ENCODE peak calls at places on chromosome 10, in five cellular contexts. R is AML-193, Z is NCI-H1105 treated with DMSO at 0.1 percent for 48 hours, N is GM23338, I is substantia nigra. H is an unnamed sample.

GRCh38 chr10:107898392-107898791 is 733.9 kb upstream of the SORCS1 start:
- DNase-seq in N (no peak), Z (no peak), R (no peak), I (no peak), H (no peak)

GRCh38 chr10:93893646-93894515 is at the start of gene SLC35G1:
- DNase-seq in I (peak; percentile 23), N (peak; percentile 77), R (no peak), Z (peak; percentile 57), H (no peak)

GRCh38 chr10:79407811-79408795 is 37.3 kb downstream of the ZCCHC24 start:
- DNase-seq in R (no peak), I (no peak), Z (no peak), N (no peak), H (no peak)

GRCh38 chr10:96122824-96123223 is 7.3 kb upstream of the ZNF518A start:
- DNase-seq in R (no peak), N (no peak), I (no peak), Z (no peak), H (no peak)

GRCh38 chr10:60460058-60460457 is 70.4 kb upstream of the ANK3 start:
- DNase-seq in Z (no peak), N (no peak), R (no peak), I (no peak), H (no peak)

GRCh38 chr10:98482096-98482495 is 35.4 kb upstream of the HPS1 start:
- DNase-seq in R (no peak), N (no peak), Z (no peak), I (no peak), H (no peak)

GRCh38 chr10:7932301-7933036 is 114.2 kb downstream of the TAF3 start:
- DNase-seq in I (no peak), R (no peak), Z (no peak), N (no peak), H (no peak)

GRCh38 chr10:49608925-49609282 is 1.2 kb upstream of the SLC18A3 start:
- DNase-seq in Z (no peak), R (no peak), N (peak; percentile 61), I (no peak), H (no peak)

GRCh38 chr10:71569775-71570588 is 149.6 kb downstream of the C10orf105 start:
- DNase-seq in I (peak; percentile 7), R (peak; percentile 41), N (peak; percentile 90), Z (peak; percentile 26), H (no peak)

GRCh38 chr10:110777017-110777416 is 94.7 kb upstream of the PDCD4 start:
- DNase-seq in Z (no peak), R (no peak), N (no peak), I (no peak), H (no peak)

GRCh38 chr10:32211046-32211363 is 136.0 kb downstream of the EPC1 start:
- DNase-seq in N (no peak), I (no peak), R (no peak), Z (no peak), H (no peak)

GRCh38 chr10:131242007-131242406 is 69.5 kb downstream of the TCERG1L start:
- DNase-seq in Z (peak; percentile 57), I (no peak), N (peak; percentile 55), R (no peak), H (no peak)

GRCh38 chr10:8060010-8060703 is 5.7 kb downstream of the GATA3 start:
- DNase-seq in N (peak; percentile 45), R (peak; percentile 8), Z (no peak), I (no peak), H (no peak)

GRCh38 chr10:128326251-128326650 is 200.0 kb upstream of the MKI67 start:
- DNase-seq in R (no peak), Z (no peak), I (no peak), N (no peak), H (no peak)

GRCh38 chr10:86291616-86292340 is 74.8 kb downstream of the GRID1 start:
- DNase-seq in N (peak; percentile 62), Z (no peak), R (no peak), I (no peak), H (no peak)

GRCh38 chr10:18224626-18225445 is 84.6 kb downstream of the CACNB2 start:
- DNase-seq in I (no peak), N (peak; percentile 52), R (no peak), Z (no peak), H (no peak)

GRCh38 chr10:111748184-111748583 is 435.4 kb downstream of the GPAM start:
- DNase-seq in Z (no peak), N (no peak), I (no peak), R (no peak), H (no peak)

GRCh38 chr10:99329891-99330674 is 927 bp downstream of the CNNM1 start:
- DNase-seq in Z (peak; percentile 25), I (no peak), R (no peak), N (peak; percentile 59), H (no peak)

GRCh38 chr10:112000466-112000865 is 183.1 kb downstream of the GPAM start:
- DNase-seq in Z (no peak), R (no peak), N (no peak), I (no peak), H (no peak)

GRCh38 chr10:77873558-77874380 is 52.8 kb downstream of the DLG5 start:
- DNase-seq in Z (no peak), R (peak; percentile 20), N (no peak), I (no peak), H (no peak)